ENCODE peak calls at places on chromosomes 2 and 18, in seven cellular contexts. One of them, this sample, is unnamed.

GRCh38 chr2:231325826-231326225 is 69.7 kb upstream of the B3GNT7 start:
- DNase-seq in dorsolateral prefrontal cortex: no peak
- DNase-seq in RWPE1: no peak
- DNase-seq in kidney: peak; percentile 56
- DNase-seq in left lung: no peak
- DNase-seq in thoracic aorta: no peak
- DNase-seq in fibroblast of the aortic adventitia: no peak
- DNase-seq in this sample: no peak

GRCh38 chr2:80968450-80968849 is 663.9 kb upstream of the LRRTM1 start:
- DNase-seq in dorsolateral prefrontal cortex: no peak
- DNase-seq in thoracic aorta: no peak
- DNase-seq in RWPE1: no peak
- DNase-seq in left lung: no peak
- DNase-seq in kidney: no peak
- DNase-seq in fibroblast of the aortic adventitia: no peak
- DNase-seq in this sample: no peak

GRCh38 chr2:147198651-147199171 is 646.1 kb upstream of the ACVR2A start:
- DNase-seq in dorsolateral prefrontal cortex: no peak
- DNase-seq in RWPE1: no peak
- DNase-seq in fibroblast of the aortic adventitia: no peak
- DNase-seq in left lung: no peak
- DNase-seq in kidney: no peak
- DNase-seq in thoracic aorta: no peak
- DNase-seq in this sample: no peak

GRCh38 chr2:16508061-16508851 is 157.4 kb downstream of the CYRIA start:
- DNase-seq in dorsolateral prefrontal cortex: peak; percentile 79
- DNase-seq in RWPE1: peak; percentile 38
- DNase-seq in thoracic aorta: no peak
- DNase-seq in left lung: peak; percentile 38
- DNase-seq in kidney: peak; percentile 78
- DNase-seq in fibroblast of the aortic adventitia: no peak
- DNase-seq in this sample: peak; percentile 68

GRCh38 chr2:128306931-128307460 is 11.7 kb downstream of the HS6ST1 start:
- DNase-seq in dorsolateral prefrontal cortex: peak; percentile 28
- DNase-seq in RWPE1: no peak
- DNase-seq in thoracic aorta: no peak
- DNase-seq in fibroblast of the aortic adventitia: no peak
- DNase-seq in left lung: peak; percentile 19
- DNase-seq in kidney: peak; percentile 64
- DNase-seq in this sample: no peak

GRCh38 chr18:79693561-79694205 is 14.1 kb downstream of the CTDP1 start:
- DNase-seq in left lung: no peak
- DNase-seq in RWPE1: no peak
- DNase-seq in fibroblast of the aortic adventitia: no peak
- DNase-seq in thoracic aorta: no peak
- DNase-seq in kidney: peak; percentile 72
- DNase-seq in dorsolateral prefrontal cortex: no peak
- DNase-seq in this sample: no peak

GRCh38 chr2:184598313-184599053 is at the start of gene ZNF804A:
- DNase-seq in dorsolateral prefrontal cortex: peak; percentile 80
- DNase-seq in RWPE1: peak; percentile 4
- DNase-seq in thoracic aorta: no peak
- DNase-seq in left lung: peak; percentile 72
- DNase-seq in kidney: peak; percentile 76
- DNase-seq in fibroblast of the aortic adventitia: peak; percentile 61
- DNase-seq in this sample: peak; percentile 40

GRCh38 chr2:239911630-239912071 is 113.5 kb downstream of the NDUFA10 start:
- DNase-seq in thoracic aorta: no peak
- DNase-seq in left lung: peak; percentile 58
- DNase-seq in RWPE1: no peak
- DNase-seq in dorsolateral prefrontal cortex: peak; percentile 32
- DNase-seq in fibroblast of the aortic adventitia: no peak
- DNase-seq in kidney: no peak
- DNase-seq in this sample: no peak

GRCh38 chr18:72544092-72544886 is at the start of gene CBLN2:
- DNase-seq in RWPE1: peak; percentile 63
- DNase-seq in fibroblast of the aortic adventitia: peak; percentile 56
- DNase-seq in kidney: peak; percentile 69
- DNase-seq in thoracic aorta: no peak
- DNase-seq in dorsolateral prefrontal cortex: peak; percentile 90
- DNase-seq in left lung: peak; percentile 42
- DNase-seq in this sample: peak; percentile 89

GRCh38 chr2:29638641-29639040 is 282.7 kb downstream of the ALK start:
- DNase-seq in fibroblast of the aortic adventitia: no peak
- DNase-seq in dorsolateral prefrontal cortex: no peak
- DNase-seq in RWPE1: no peak
- DNase-seq in left lung: no peak
- DNase-seq in thoracic aorta: no peak
- DNase-seq in kidney: no peak
- DNase-seq in this sample: no peak

GRCh38 chr2:216909541-216910175 is 49.8 kb upstream of the TNP1 start:
- DNase-seq in fibroblast of the aortic adventitia: no peak
- DNase-seq in kidney: no peak
- DNase-seq in RWPE1: no peak
- DNase-seq in left lung: no peak
- DNase-seq in thoracic aorta: no peak
- DNase-seq in dorsolateral prefrontal cortex: no peak
- DNase-seq in this sample: no peak

GRCh38 chr2:216903470-216903869 is 43.6 kb upstream of the TNP1 start:
- DNase-seq in RWPE1: no peak
- DNase-seq in left lung: no peak
- DNase-seq in dorsolateral prefrontal cortex: no peak
- DNase-seq in kidney: no peak
- DNase-seq in fibroblast of the aortic adventitia: no peak
- DNase-seq in thoracic aorta: no peak
- DNase-seq in this sample: no peak

GRCh38 chr2:216904554-216904953 is 44.7 kb upstream of the TNP1 start:
- DNase-seq in thoracic aorta: no peak
- DNase-seq in RWPE1: no peak
- DNase-seq in left lung: no peak
- DNase-seq in kidney: no peak
- DNase-seq in dorsolateral prefrontal cortex: no peak
- DNase-seq in fibroblast of the aortic adventitia: no peak
- DNase-seq in this sample: no peak

GRCh38 chr2:216904974-216905373 is 45.1 kb upstream of the TNP1 start:
- DNase-seq in thoracic aorta: no peak
- DNase-seq in RWPE1: no peak
- DNase-seq in dorsolateral prefrontal cortex: no peak
- DNase-seq in left lung: no peak
- DNase-seq in fibroblast of the aortic adventitia: no peak
- DNase-seq in kidney: no peak
- DNase-seq in this sample: no peak

GRCh38 chr2:216905649-216906048 is 45.8 kb upstream of the TNP1 start:
- DNase-seq in left lung: no peak
- DNase-seq in dorsolateral prefrontal cortex: no peak
- DNase-seq in kidney: no peak
- DNase-seq in thoracic aorta: no peak
- DNase-seq in fibroblast of the aortic adventitia: no peak
- DNase-seq in RWPE1: no peak
- DNase-seq in this sample: no peak
- TF ChIP-seq CTCF in left lung: no peak
- TF ChIP-seq CTCF in dorsolateral prefrontal cortex: no peak
- TF ChIP-seq CTCF in kidney: no peak
- TF ChIP-seq CTCF in thoracic aorta: peak; percentile 17
- TF ChIP-seq CTCF in fibroblast of the aortic adventitia: no peak
- TF ChIP-seq CTCF in RWPE1: no peak
- TF ChIP-seq CTCF in this sample: no peak

GRCh38 chr2:59301466-59302402 is 1060.6 kb upstream of the FANCL start:
- DNase-seq in RWPE1: peak; percentile 62
- DNase-seq in dorsolateral prefrontal cortex: no peak
- DNase-seq in left lung: peak; percentile 32
- DNase-seq in fibroblast of the aortic adventitia: peak; percentile 49
- DNase-seq in kidney: no peak
- DNase-seq in thoracic aorta: no peak
- DNase-seq in this sample: peak; percentile 57
- TF ChIP-seq CTCF in RWPE1: peak; percentile 27
- TF ChIP-seq CTCF in dorsolateral prefrontal cortex: peak; percentile 71
- TF ChIP-seq CTCF in left lung: peak; percentile 36
- TF ChIP-seq CTCF in fibroblast of the aortic adventitia: peak; percentile 36
- TF ChIP-seq CTCF in kidney: peak; percentile 52
- TF ChIP-seq CTCF in thoracic aorta: peak; percentile 22
- TF ChIP-seq CTCF in this sample: peak; percentile 31

GRCh38 chr2:218276986-218277755 is 6.9 kb downstream of the PNKD start:
- DNase-seq in dorsolateral prefrontal cortex: no peak
- DNase-seq in thoracic aorta: no peak
- DNase-seq in kidney: no peak
- DNase-seq in left lung: no peak
- DNase-seq in fibroblast of the aortic adventitia: no peak
- DNase-seq in RWPE1: no peak
- DNase-seq in this sample: no peak
- TF ChIP-seq CTCF in dorsolateral prefrontal cortex: no peak
- TF ChIP-seq CTCF in thoracic aorta: no peak
- TF ChIP-seq CTCF in kidney: no peak
- TF ChIP-seq CTCF in left lung: no peak
- TF ChIP-seq CTCF in fibroblast of the aortic adventitia: no peak
- TF ChIP-seq CTCF in RWPE1: no peak
- TF ChIP-seq CTCF in this sample: peak; percentile 14

GRCh38 chr2:59885536-59885935 is 667.9 kb downstream of the BCL11A start:
- DNase-seq in RWPE1: no peak
- DNase-seq in fibroblast of the aortic adventitia: no peak
- DNase-seq in thoracic aorta: no peak
- DNase-seq in kidney: no peak
- DNase-seq in left lung: no peak
- DNase-seq in dorsolateral prefrontal cortex: no peak
- DNase-seq in this sample: no peak
- TF ChIP-seq CTCF in RWPE1: no peak
- TF ChIP-seq CTCF in fibroblast of the aortic adventitia: no peak
- TF ChIP-seq CTCF in thoracic aorta: no peak
- TF ChIP-seq CTCF in kidney: no peak
- TF ChIP-seq CTCF in left lung: no peak
- TF ChIP-seq CTCF in dorsolateral prefrontal cortex: no peak
- TF ChIP-seq CTCF in this sample: no peak

This sample was measured in Calu3.